ENCODE peak calls at places on chromosomes 12 and 14, in five cellular contexts. R is iris pigment epithelial cell, Q is ELF-1, U is memory B cell, L is lower lobe of right lung. B is an unnamed sample.

GRCh38 chr12:91947459-91947858 is 198.2 kb downstream of the BTG1 start:
- DNase-seq in R (no peak), Q (no peak), U (peak), L (no peak), B (no peak)

GRCh38 chr12:126286203-126286602 is 1221.0 kb downstream of the AACS start:
- DNase-seq in R (no peak), Q (no peak), U (no peak), L (no peak), B (no peak)

GRCh38 chr12:122836027-122836921 is 1.0 kb downstream of the HIP1R start:
- DNase-seq in R (peak), Q (peak), U (peak), L (peak), B (peak)

GRCh38 chr14:52023518-52023917 is 34.2 kb downstream of the RTRAF start:
- DNase-seq in R (peak), Q (no peak), U (no peak), L (no peak), B (no peak)

GRCh38 chr12:50132505-50133135 is 20.6 kb downstream of the COX14 start:
- DNase-seq in R (peak), Q (peak), U (no peak), L (no peak), B (peak)

GRCh38 chr14:43449291-43449690 is 1057.8 kb downstream of the FSCB start:
- DNase-seq in R (no peak), Q (no peak), U (no peak), L (no peak), B (peak)

GRCh38 chr14:32012062-32012461 is 65.0 kb upstream of the ARHGAP5 start:
- DNase-seq in R (no peak), Q (no peak), U (no peak), L (no peak), B (no peak)

GRCh38 chr14:22466520-22466919 is 122.5 kb downstream of the DAD1 start:
- DNase-seq in R (peak), Q (no peak), U (no peak), L (no peak), B (no peak)

GRCh38 chr14:93787465-93788306 is 599 bp downstream of the PRIMA1 start:
- DNase-seq in R (no peak), Q (peak), U (no peak), L (no peak), B (peak)

GRCh38 chr12:42564540-42564939 is 25.0 kb downstream of the PRICKLE1 start:
- DNase-seq in R (peak), Q (no peak), U (no peak), L (no peak), B (no peak)

GRCh38 chr12:19915392-19916192 is 452.7 kb upstream of the PDE3A start:
- DNase-seq in R (peak), Q (peak), U (no peak), L (no peak), B (peak)

GRCh38 chr14:50619569-50620141 is 48.5 kb downstream of the SAV1 start:
- DNase-seq in R (peak), Q (peak), U (peak), L (no peak), B (peak)

GRCh38 chr12:47950856-47951468 is 12.4 kb upstream of the TMEM106C start:
- DNase-seq in R (no peak), Q (peak), U (no peak), L (no peak), B (no peak)

GRCh38 chr14:54637829-54638446 is 71.0 kb downstream of the SAMD4A start:
- DNase-seq in R (peak), Q (no peak), U (no peak), L (no peak), B (peak)

B was measured in left kidney.